ENCODE peak calls at places on chromosomes 1 and 21, in ten cellular contexts. W is fibroblast of lung; F is Panc1; I is tibial nerve; D is CD8-positive, alpha-beta T cell; M is AG04450; S is gastrocnemius medialis; E is left lung; Q is transverse colon; U is adrenal gland. V is an unnamed sample.

GRCh38 chr21:42373181-42373907 is 7.0 kb upstream of the TFF1 start:
- DNase-seq in S (no peak), I (no peak), D (no peak), E (peak; percentile 63), W (no peak), Q (no peak), U (no peak), F (no peak), M (no peak), V (no peak)

GRCh38 chr1:248695451-248696132 is 7.0 kb downstream of the OR14I1 start:
- DNase-seq in U (no peak), D (no peak), I (no peak), Q (no peak), S (no peak), F (no peak), M (no peak), E (no peak), W (no peak), V (peak; percentile 1)

GRCh38 chr1:163036661-163037060 is 32.5 kb upstream of the RGS4 start:
- DNase-seq in S (no peak), E (no peak), U (no peak), Q (no peak), D (no peak), M (no peak), W (no peak), F (no peak), I (no peak), V (peak; percentile 27)

GRCh38 chr1:152458384-152459185 is 44.5 kb upstream of the CRNN start:
- DNase-seq in S (peak; percentile 34), D (peak; percentile 84), Q (peak; percentile 84), W (peak; percentile 72), U (peak; percentile 66), E (no peak), I (peak; percentile 94), F (peak; percentile 71), M (peak; percentile 23), V (peak; percentile 75)

GRCh38 chr1:60911980-60912692 is 170.2 kb upstream of the NFIA start:
- DNase-seq in D (no peak), I (no peak), E (no peak), U (no peak), W (no peak), S (peak; percentile 77), M (no peak), F (no peak), Q (no peak), V (no peak)

GRCh38 chr21:38228115-38228514 is 28.7 kb upstream of the KCNJ15 start:
- DNase-seq in U (no peak), M (no peak), W (no peak), E (no peak), S (no peak), I (no peak), F (no peak), Q (no peak), D (no peak), V (no peak)

GRCh38 chr1:16199700-16200099 is 12.8 kb downstream of the ARHGEF19 start:
- DNase-seq in E (peak; percentile 4), I (no peak), Q (no peak), M (no peak), U (no peak), W (no peak), S (no peak), F (no peak), D (no peak), V (no peak)

GRCh38 chr21:15060776-15061175 is 4.0 kb downstream of the NRIP1 start:
- DNase-seq in F (no peak), D (no peak), Q (no peak), I (no peak), U (no peak), S (no peak), E (no peak), M (no peak), W (no peak), V (peak; percentile 7)

GRCh38 chr1:56658254-56658653 is 13.1 kb downstream of the PRKAA2 start:
- DNase-seq in W (no peak), I (no peak), U (no peak), D (no peak), Q (no peak), E (no peak), S (no peak), F (no peak), M (no peak), V (no peak)

GRCh38 chr1:85289207-85289847 is 12.9 kb upstream of the BCL10 start:
- DNase-seq in I (no peak), D (no peak), S (no peak), U (peak; percentile 40), M (peak; percentile 79), W (peak; percentile 87), F (peak; percentile 99), Q (no peak), E (no peak), V (peak; percentile 90)

GRCh38 chr1:222629921-222630535 is 12.1 kb downstream of the MIA3 start:
- DNase-seq in Q (no peak), D (no peak), W (no peak), U (no peak), E (no peak), I (no peak), F (no peak), M (no peak), S (no peak), V (peak; percentile 70)

GRCh38 chr1:230125633-230126528 is 58.8 kb downstream of the GALNT2 start:
- DNase-seq in M (no peak), S (no peak), U (no peak), W (no peak), F (no peak), E (no peak), Q (no peak), D (no peak), I (no peak), V (no peak)

GRCh38 chr1:180566048-180566447 is 7.3 kb downstream of the OVAAL start:
- DNase-seq in D (no peak), U (no peak), W (no peak), I (no peak), F (no peak), M (no peak), E (no peak), Q (no peak), S (no peak), V (no peak)

GRCh38 chr1:153260980-153261792 is 1.7 kb downstream of the LORICRIN start:
- DNase-seq in D (peak; percentile 19), F (no peak), U (no peak), M (no peak), E (peak; percentile 81), I (no peak), S (no peak), Q (no peak), W (no peak), V (peak; percentile 2)

GRCh38 chr1:14947421-14947820 is 206.1 kb upstream of the TMEM51 start:
- DNase-seq in U (no peak), D (no peak), I (no peak), W (no peak), E (no peak), F (no peak), M (no peak), Q (no peak), S (no peak), V (no peak)
- H3K27ac ChIP-seq in U (no peak overlapping the region), D (no peak overlapping the region), I (no peak overlapping the region), W (peak overlapping the region; percentile 82), E (peak overlapping the region; percentile 63), F (no peak overlapping the region), M (peak overlapping the region; percentile 98), Q (no peak overlapping the region), S (no peak overlapping the region), V (peak overlapping the region; percentile 83)

GRCh38 chr1:28439320-28439719 is 66.5 kb upstream of the RCC1 start:
- DNase-seq in D (no peak), M (no peak), U (no peak), S (no peak), E (no peak), W (no peak), Q (no peak), F (no peak), I (no peak), V (no peak)
- TF ChIP-seq CTCF in D (no peak), M (no peak), U (no peak), S (no peak), E (no peak), W (no peak), Q (no peak), F (no peak), I (no peak), V (no peak)

GRCh38 chr1:39685071-39685470 is 6.2 kb downstream of the HPCAL4 start:
- DNase-seq in I (no peak), U (no peak), W (no peak), Q (no peak), F (no peak), S (no peak), M (no peak), D (no peak), E (no peak), V (no peak)
- H3K27me3 ChIP-seq in I (no peaks in the 10 kb centered on the region), U (peaks cover 32% of the 10 kb centered on the region), W (peaks cover 50% of the 10 kb centered on the region), Q (peaks cover 95% of the 10 kb centered on the region), F (peaks cover 4% of the 10 kb centered on the region), S (peaks cover 14% of the 10 kb centered on the region), M (peaks cover 83% of the 10 kb centered on the region), D (no peaks in the 10 kb centered on the region), E (peaks cover 5% of the 10 kb centered on the region), V (peaks cover 72% of the 10 kb centered on the region)

GRCh38 chr1:160428053-160428452 is 27.7 kb downstream of the VANGL2 start:
- DNase-seq in I (no peak), M (no peak), F (no peak), Q (no peak), E (no peak), W (no peak), S (no peak), U (no peak), D (no peak), V (no peak)
- H3K27ac ChIP-seq in I (no peak overlapping the region), M (no peak overlapping the region), F (no peak overlapping the region), Q (peak overlapping the region; percentile 22), E (peak overlapping the region; percentile 42), W (no peak overlapping the region), S (no peak overlapping the region), U (no peak overlapping the region), D (peak overlapping the region; percentile 1), V (no peak overlapping the region)

DNA sequence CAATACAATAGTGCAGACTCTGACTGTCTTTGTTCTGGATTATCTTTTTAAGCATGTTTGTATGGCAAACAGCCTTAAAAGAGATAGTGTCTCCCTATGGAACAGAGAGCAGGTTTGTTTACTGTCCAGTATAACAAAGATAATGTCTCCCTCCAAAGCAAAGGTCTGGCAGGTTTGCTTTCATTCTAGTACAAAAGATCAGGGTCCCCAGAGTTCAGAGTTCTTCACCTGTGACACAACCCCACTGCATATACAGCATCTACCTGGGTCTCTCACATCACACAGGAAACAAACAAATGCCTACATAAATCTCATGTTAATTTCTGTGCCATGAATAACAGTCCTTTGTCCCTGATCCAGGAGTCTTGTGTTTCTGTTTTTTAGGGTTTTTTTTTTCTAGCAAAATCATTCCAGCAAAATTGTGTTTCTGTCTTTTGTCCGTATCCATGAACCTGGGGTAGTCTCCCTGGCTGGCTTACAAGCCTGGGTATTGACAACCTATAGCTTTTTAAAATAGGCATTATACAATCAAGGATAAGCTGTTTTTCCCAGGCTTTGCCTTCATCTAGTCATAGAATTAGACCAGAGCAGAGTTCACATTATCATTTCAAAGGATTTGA is 89.4 kb upstream of the PTBP2 start:
- DNase-seq in U (no peak), F (no peak), E (no peak), M (no peak), W (no peak), Q (no peak), S (no peak), D (no peak), I (no peak), V (no peak)
- TF ChIP-seq CTCF in U (no peak), F (no peak), E (no peak), M (no peak), W (no peak), Q (no peak), S (no peak), D (no peak), I (no peak), V (no peak)